ENCODE peak calls at places on chromosomes 1 and 21, in four cellular contexts. V is stimulated activated CD4-positive, alpha-beta T cell treated with anti-CD3 and anti-CD28 coated beads, TNF-alpha, amount 100 ng/mL, for 24 hours; L is NCI-H446; I is HFFc6. Z is an unnamed sample.

GRCh38 chr1:210938416-210938925 is 195.5 kb downstream of the KCNH1 start:
- DNase-seq in L (no peak), V (no peak), I (no peak), Z (no peak)

GRCh38 chr1:214241060-214241459 is 39.9 kb upstream of the SMYD2 start:
- DNase-seq in L (no peak), V (no peak), I (no peak), Z (no peak)

GRCh38 chr1:55554611-55555010 is 339.4 kb upstream of the USP24 start:
- DNase-seq in V (no peak), L (peak), I (no peak), Z (no peak)

GRCh38 chr1:119329521-119329920 is 39.1 kb upstream of the HAO2 start:
- DNase-seq in V (no peak), I (no peak), L (peak), Z (no peak)

GRCh38 chr1:1073743-1074587 is at the start of gene RNF223:
- DNase-seq in L (no peak), V (no peak), I (no peak), Z (no peak)

GRCh38 chr1:103489881-103490280 is 35.6 kb upstream of the RNPC3 start:
- DNase-seq in V (no peak), L (no peak), I (no peak), Z (no peak)

GRCh38 chr1:69523032-69523431 is 44.7 kb upstream of the LRRC7 start:
- DNase-seq in L (no peak), I (peak), V (no peak), Z (no peak)

GRCh38 chr1:154407021-154407865 is 2.1 kb downstream of the IL6R start:
- DNase-seq in I (no peak), V (no peak), L (no peak), Z (peak)

GRCh38 chr1:172277277-172277676 is 143.2 kb upstream of the C1orf105 start:
- DNase-seq in V (no peak), I (peak), L (no peak), Z (no peak)

GRCh38 chr21:37176716-37177115 is 90.4 kb downstream of the VPS26C start:
- DNase-seq in L (no peak), V (no peak), I (no peak), Z (no peak)